ENCODE peak calls at places on chromosomes 3 and 15, in nine cellular contexts. One of them, this sample, is unnamed. For H3K4me1, the result is how much of the 10 kb centered on the place peaks cover.

GRCh38 chr3:178255315-178255714 is 280.9 kb upstream of the KCNMB2 start:
- DNase-seq in CD4-positive, CD25-positive, alpha-beta regulatory T cell: no peak
- DNase-seq in pancreas: no peak
- DNase-seq in left ventricle myocardium inferior: no peak
- DNase-seq in CD8-positive, alpha-beta memory T cell: no peak
- DNase-seq in fibroblast of lung: no peak
- DNase-seq in ovary: no peak
- DNase-seq in neuronal stem cell: no peak
- DNase-seq in mucosa of descending colon: no peak
- DNase-seq in this sample: no peak

GRCh38 chr15:89444855-89445254 is 51.5 kb downstream of the RHCG start:
- DNase-seq in CD4-positive, CD25-positive, alpha-beta regulatory T cell: no peak
- DNase-seq in pancreas: no peak
- DNase-seq in left ventricle myocardium inferior: no peak
- DNase-seq in CD8-positive, alpha-beta memory T cell: no peak
- DNase-seq in fibroblast of lung: no peak
- DNase-seq in ovary: no peak
- DNase-seq in neuronal stem cell: no peak
- DNase-seq in mucosa of descending colon: no peak
- DNase-seq in this sample: no peak

GRCh38 chr15:94061041-94061440 is 170.3 kb upstream of the MCTP2 start:
- DNase-seq in CD4-positive, CD25-positive, alpha-beta regulatory T cell: no peak
- DNase-seq in pancreas: no peak
- DNase-seq in left ventricle myocardium inferior: no peak
- DNase-seq in CD8-positive, alpha-beta memory T cell: no peak
- DNase-seq in fibroblast of lung: no peak
- DNase-seq in ovary: no peak
- DNase-seq in neuronal stem cell: no peak
- DNase-seq in mucosa of descending colon: no peak
- DNase-seq in this sample: no peak

GRCh38 chr15:101390060-101390459 is 95.0 kb upstream of the SNRPA1 start:
- DNase-seq in CD4-positive, CD25-positive, alpha-beta regulatory T cell: no peak
- DNase-seq in pancreas: no peak
- DNase-seq in left ventricle myocardium inferior: no peak
- DNase-seq in CD8-positive, alpha-beta memory T cell: no peak
- DNase-seq in fibroblast of lung: no peak
- DNase-seq in ovary: no peak
- DNase-seq in neuronal stem cell: no peak
- DNase-seq in mucosa of descending colon: no peak
- DNase-seq in this sample: no peak

GRCh38 chr3:139893264-139893962 is 41.6 kb upstream of the CLSTN2 start:
- DNase-seq in CD4-positive, CD25-positive, alpha-beta regulatory T cell: no peak
- DNase-seq in pancreas: no peak
- DNase-seq in left ventricle myocardium inferior: peak
- DNase-seq in CD8-positive, alpha-beta memory T cell: no peak
- DNase-seq in fibroblast of lung: no peak
- DNase-seq in ovary: peak
- DNase-seq in neuronal stem cell: no peak
- DNase-seq in mucosa of descending colon: no peak
- DNase-seq in this sample: no peak

GRCh38 chr3:182760576-182761164 is 32.6 kb upstream of the ATP11B start:
- DNase-seq in CD4-positive, CD25-positive, alpha-beta regulatory T cell: no peak
- DNase-seq in pancreas: no peak
- DNase-seq in left ventricle myocardium inferior: no peak
- DNase-seq in CD8-positive, alpha-beta memory T cell: no peak
- DNase-seq in fibroblast of lung: no peak
- DNase-seq in ovary: no peak
- DNase-seq in neuronal stem cell: no peak
- DNase-seq in mucosa of descending colon: peak
- DNase-seq in this sample: peak

GRCh38 chr3:104436536-104436935 is 930.2 kb upstream of the ALCAM start:
- DNase-seq in CD4-positive, CD25-positive, alpha-beta regulatory T cell: no peak
- DNase-seq in pancreas: no peak
- DNase-seq in left ventricle myocardium inferior: no peak
- DNase-seq in CD8-positive, alpha-beta memory T cell: no peak
- DNase-seq in fibroblast of lung: peak
- DNase-seq in ovary: no peak
- DNase-seq in neuronal stem cell: no peak
- DNase-seq in mucosa of descending colon: no peak
- DNase-seq in this sample: no peak

GRCh38 chr15:70509282-70510272 is 253.8 kb downstream of the UACA start:
- DNase-seq in CD4-positive, CD25-positive, alpha-beta regulatory T cell: no peak
- DNase-seq in pancreas: no peak
- DNase-seq in left ventricle myocardium inferior: no peak
- DNase-seq in CD8-positive, alpha-beta memory T cell: no peak
- DNase-seq in fibroblast of lung: no peak
- DNase-seq in ovary: no peak
- DNase-seq in neuronal stem cell: no peak
- DNase-seq in mucosa of descending colon: no peak
- DNase-seq in this sample: no peak

GRCh38 chr3:61956236-61956635 is 394.9 kb downstream of the PTPRG start:
- DNase-seq in CD4-positive, CD25-positive, alpha-beta regulatory T cell: no peak
- DNase-seq in pancreas: no peak
- DNase-seq in left ventricle myocardium inferior: no peak
- DNase-seq in CD8-positive, alpha-beta memory T cell: no peak
- DNase-seq in fibroblast of lung: peak
- DNase-seq in ovary: no peak
- DNase-seq in neuronal stem cell: no peak
- DNase-seq in mucosa of descending colon: no peak
- DNase-seq in this sample: no peak

GRCh38 chr3:62238003-62238402 is 135.3 kb downstream of the FEZF2 start:
- DNase-seq in CD4-positive, CD25-positive, alpha-beta regulatory T cell: peak
- DNase-seq in pancreas: no peak
- DNase-seq in left ventricle myocardium inferior: no peak
- DNase-seq in CD8-positive, alpha-beta memory T cell: no peak
- DNase-seq in fibroblast of lung: no peak
- DNase-seq in ovary: no peak
- DNase-seq in neuronal stem cell: no peak
- DNase-seq in mucosa of descending colon: no peak
- DNase-seq in this sample: no peak

GRCh38 chr15:89814112-89814742 is 425 bp downstream of the ANPEP start:
- DNase-seq in CD4-positive, CD25-positive, alpha-beta regulatory T cell: peak
- DNase-seq in pancreas: no peak
- DNase-seq in left ventricle myocardium inferior: peak
- DNase-seq in CD8-positive, alpha-beta memory T cell: no peak
- DNase-seq in fibroblast of lung: no peak
- DNase-seq in ovary: no peak
- DNase-seq in neuronal stem cell: no peak
- DNase-seq in mucosa of descending colon: no peak
- DNase-seq in this sample: no peak

GRCh38 chr3:31695280-31696008 is 162.7 kb downstream of the STT3B start:
- DNase-seq in CD4-positive, CD25-positive, alpha-beta regulatory T cell: peak
- DNase-seq in pancreas: no peak
- DNase-seq in left ventricle myocardium inferior: no peak
- DNase-seq in CD8-positive, alpha-beta memory T cell: peak
- DNase-seq in fibroblast of lung: no peak
- DNase-seq in ovary: no peak
- DNase-seq in neuronal stem cell: no peak
- DNase-seq in mucosa of descending colon: no peak
- DNase-seq in this sample: peak

GRCh38 chr15:36911322-36911944 is 188.9 kb downstream of the MEIS2 start:
- DNase-seq in CD4-positive, CD25-positive, alpha-beta regulatory T cell: no peak
- DNase-seq in pancreas: no peak
- DNase-seq in left ventricle myocardium inferior: no peak
- DNase-seq in CD8-positive, alpha-beta memory T cell: no peak
- DNase-seq in fibroblast of lung: peak
- DNase-seq in ovary: no peak
- DNase-seq in neuronal stem cell: no peak
- DNase-seq in mucosa of descending colon: no peak
- DNase-seq in this sample: peak

DNA sequence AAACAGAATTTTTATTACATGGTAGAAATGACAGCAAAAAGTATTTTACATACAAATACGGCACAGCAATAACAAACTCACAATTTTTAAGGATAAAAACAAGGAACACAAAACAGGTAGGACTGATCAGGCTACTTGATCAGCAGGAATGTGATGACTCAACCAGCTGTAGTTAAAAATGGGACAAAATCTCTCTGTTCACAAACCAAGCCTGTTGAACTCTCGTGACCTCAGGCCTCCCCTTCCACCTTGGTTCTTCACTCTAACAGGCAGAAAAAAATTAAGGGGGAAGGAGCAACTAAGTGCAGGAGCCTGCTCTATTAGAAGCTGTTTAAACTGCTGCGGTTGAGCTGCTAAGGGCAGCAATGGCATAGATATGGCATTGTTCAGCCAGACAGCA is 18.7 kb downstream of the FBXL22 start:
- DNase-seq in CD4-positive, CD25-positive, alpha-beta regulatory T cell: no peak
- DNase-seq in pancreas: no peak
- DNase-seq in left ventricle myocardium inferior: no peak
- DNase-seq in CD8-positive, alpha-beta memory T cell: no peak
- DNase-seq in fibroblast of lung: no peak
- DNase-seq in ovary: no peak
- DNase-seq in neuronal stem cell: no peak
- DNase-seq in mucosa of descending colon: no peak
- DNase-seq in this sample: no peak
- H3K4me3 ChIP-seq in CD4-positive, CD25-positive, alpha-beta regulatory T cell: no peak
- H3K4me3 ChIP-seq in pancreas: no peak
- H3K4me3 ChIP-seq in left ventricle myocardium inferior: no peak
- H3K4me3 ChIP-seq in CD8-positive, alpha-beta memory T cell: no peak
- H3K4me3 ChIP-seq in fibroblast of lung: no peak
- H3K4me3 ChIP-seq in ovary: no peak
- H3K4me3 ChIP-seq in neuronal stem cell: no peak
- H3K4me3 ChIP-seq in mucosa of descending colon: no peak
- H3K4me3 ChIP-seq in this sample: no peak

GRCh38 chr3:52039426-52039825 is 16.9 kb downstream of the DUSP7 start:
- DNase-seq in CD4-positive, CD25-positive, alpha-beta regulatory T cell: no peak
- DNase-seq in pancreas: no peak
- DNase-seq in left ventricle myocardium inferior: no peak
- DNase-seq in CD8-positive, alpha-beta memory T cell: no peak
- DNase-seq in fibroblast of lung: no peak
- DNase-seq in ovary: no peak
- DNase-seq in neuronal stem cell: no peak
- DNase-seq in mucosa of descending colon: no peak
- DNase-seq in this sample: no peak

GRCh38 chr3:52038227-52038626 is 18.1 kb downstream of the DUSP7 start:
- DNase-seq in CD4-positive, CD25-positive, alpha-beta regulatory T cell: no peak
- DNase-seq in pancreas: no peak
- DNase-seq in left ventricle myocardium inferior: no peak
- DNase-seq in CD8-positive, alpha-beta memory T cell: no peak
- DNase-seq in fibroblast of lung: no peak
- DNase-seq in ovary: no peak
- DNase-seq in neuronal stem cell: no peak
- DNase-seq in mucosa of descending colon: no peak
- DNase-seq in this sample: no peak

GRCh38 chr3:52039846-52040245 is 16.5 kb downstream of the DUSP7 start:
- DNase-seq in CD4-positive, CD25-positive, alpha-beta regulatory T cell: no peak
- DNase-seq in pancreas: no peak
- DNase-seq in left ventricle myocardium inferior: peak
- DNase-seq in CD8-positive, alpha-beta memory T cell: no peak
- DNase-seq in fibroblast of lung: peak
- DNase-seq in ovary: no peak
- DNase-seq in neuronal stem cell: no peak
- DNase-seq in mucosa of descending colon: no peak
- DNase-seq in this sample: no peak

GRCh38 chr3:52041118-52041847 is 15.1 kb downstream of the DUSP7 start:
- DNase-seq in CD4-positive, CD25-positive, alpha-beta regulatory T cell: no peak
- DNase-seq in pancreas: no peak
- DNase-seq in left ventricle myocardium inferior: no peak
- DNase-seq in CD8-positive, alpha-beta memory T cell: no peak
- DNase-seq in fibroblast of lung: no peak
- DNase-seq in ovary: no peak
- DNase-seq in neuronal stem cell: no peak
- DNase-seq in mucosa of descending colon: no peak
- DNase-seq in this sample: no peak

GRCh38 chr3:52040600-52040999 is 15.8 kb downstream of the DUSP7 start:
- DNase-seq in CD4-positive, CD25-positive, alpha-beta regulatory T cell: no peak
- DNase-seq in pancreas: no peak
- DNase-seq in left ventricle myocardium inferior: no peak
- DNase-seq in CD8-positive, alpha-beta memory T cell: no peak
- DNase-seq in fibroblast of lung: no peak
- DNase-seq in ovary: no peak
- DNase-seq in neuronal stem cell: no peak
- DNase-seq in mucosa of descending colon: no peak
- DNase-seq in this sample: no peak
- H3K4me1 ChIP-seq in CD4-positive, CD25-positive, alpha-beta regulatory T cell: under half
- H3K4me1 ChIP-seq in pancreas: under half
- H3K4me1 ChIP-seq in left ventricle myocardium inferior: under half
- H3K4me1 ChIP-seq in CD8-positive, alpha-beta memory T cell: under half
- H3K4me1 ChIP-seq in fibroblast of lung: under half
- H3K4me1 ChIP-seq in ovary: under half
- H3K4me1 ChIP-seq in neuronal stem cell: under half
- H3K4me1 ChIP-seq in mucosa of descending colon: under half
- H3K4me1 ChIP-seq in this sample: under half

DNA sequence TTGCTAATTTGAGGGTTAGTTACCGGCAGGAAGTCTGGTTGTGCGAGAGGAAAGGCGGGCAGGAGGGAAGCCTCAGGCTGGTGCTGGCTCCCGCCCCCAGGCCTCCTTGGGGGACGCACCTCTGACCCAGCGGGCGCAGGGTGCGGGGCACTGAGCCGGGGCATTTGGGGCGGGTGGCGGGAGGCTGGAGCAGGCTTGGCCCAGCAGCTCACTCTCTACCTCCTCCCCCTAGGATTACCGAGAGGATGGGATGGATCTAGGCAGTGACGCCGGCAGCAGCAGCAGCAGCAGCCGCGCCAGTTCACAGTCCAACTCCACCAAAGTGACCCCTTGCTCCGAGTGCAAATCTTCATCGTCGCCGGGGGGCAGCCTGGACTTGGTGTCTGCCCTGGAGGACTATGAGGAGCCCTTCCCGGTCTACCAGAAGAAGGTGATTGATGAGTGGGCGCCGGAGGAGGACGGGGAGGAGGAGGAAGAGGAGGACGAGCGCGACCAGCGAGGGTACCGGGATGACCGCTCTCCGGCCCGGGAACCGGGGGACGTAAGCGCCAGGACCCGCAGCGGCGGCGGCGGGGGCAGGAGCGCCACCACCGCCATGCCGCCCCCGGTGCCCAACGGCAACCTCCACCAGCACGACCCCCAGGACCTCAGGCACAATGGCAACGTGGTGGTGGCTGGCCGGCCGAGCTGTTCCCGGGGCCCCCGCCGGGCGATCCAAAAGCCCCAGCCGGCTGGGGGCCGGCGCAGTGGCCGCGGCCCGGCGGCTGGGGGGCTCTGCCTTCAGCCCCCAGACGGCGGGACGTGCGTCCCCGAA is 224.2 kb upstream of the IL12A start:
- DNase-seq in CD4-positive, CD25-positive, alpha-beta regulatory T cell: peak
- DNase-seq in pancreas: peak
- DNase-seq in left ventricle myocardium inferior: peak
- DNase-seq in CD8-positive, alpha-beta memory T cell: no peak
- DNase-seq in fibroblast of lung: peak
- DNase-seq in ovary: no peak
- DNase-seq in neuronal stem cell: peak
- DNase-seq in mucosa of descending colon: peak
- DNase-seq in this sample: peak
- H3K4me3 ChIP-seq in CD4-positive, CD25-positive, alpha-beta regulatory T cell: no peak
- H3K4me3 ChIP-seq in pancreas: peak
- H3K4me3 ChIP-seq in left ventricle myocardium inferior: peak
- H3K4me3 ChIP-seq in CD8-positive, alpha-beta memory T cell: no peak
- H3K4me3 ChIP-seq in fibroblast of lung: peak
- H3K4me3 ChIP-seq in ovary: peak
- H3K4me3 ChIP-seq in neuronal stem cell: peak
- H3K4me3 ChIP-seq in mucosa of descending colon: peak
- H3K4me3 ChIP-seq in this sample: peak

DNA sequence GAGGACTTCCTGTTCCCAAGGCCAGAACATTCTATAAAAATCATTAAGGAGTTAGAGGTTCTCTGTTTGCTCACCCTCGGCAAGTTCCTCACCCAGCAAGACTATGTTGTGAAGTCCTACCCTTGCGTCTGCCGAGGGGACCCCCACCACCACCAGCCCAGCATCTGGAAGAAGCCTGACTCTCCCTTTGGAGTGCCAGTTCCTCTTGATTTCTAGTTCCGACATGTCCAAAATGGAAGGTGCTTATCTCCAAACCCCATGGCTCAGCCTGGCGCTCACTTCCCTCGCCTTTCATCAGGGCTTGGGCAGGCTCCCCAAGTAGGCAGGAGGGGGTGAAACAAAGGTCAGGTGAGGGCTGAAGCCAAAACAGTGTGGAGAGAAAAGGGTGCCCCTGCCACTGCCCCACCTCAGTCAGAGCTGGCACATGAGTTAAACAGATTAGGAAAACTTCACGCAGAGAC is 41.1 kb downstream of the BHLHE40 start:
- DNase-seq in CD4-positive, CD25-positive, alpha-beta regulatory T cell: no peak
- DNase-seq in pancreas: no peak
- DNase-seq in left ventricle myocardium inferior: no peak
- DNase-seq in CD8-positive, alpha-beta memory T cell: no peak
- DNase-seq in fibroblast of lung: no peak
- DNase-seq in ovary: no peak
- DNase-seq in neuronal stem cell: no peak
- DNase-seq in mucosa of descending colon: no peak
- DNase-seq in this sample: no peak
- H3K4me1 ChIP-seq in CD4-positive, CD25-positive, alpha-beta regulatory T cell: under half
- H3K4me1 ChIP-seq in pancreas: under half
- H3K4me1 ChIP-seq in left ventricle myocardium inferior: under half
- H3K4me1 ChIP-seq in CD8-positive, alpha-beta memory T cell: under half
- H3K4me1 ChIP-seq in fibroblast of lung: under half
- H3K4me1 ChIP-seq in ovary: under half
- H3K4me1 ChIP-seq in neuronal stem cell: under half
- H3K4me1 ChIP-seq in mucosa of descending colon: under half
- H3K4me1 ChIP-seq in this sample: under half